ENCODE peak calls at places on chromosome 18, in seven cellular contexts. S is PC-3; U is fibroblast of pulmonary artery; A is heart left ventricle; B is coronary artery; L is H7; C is CD8-positive, alpha-beta memory T cell. W is an unnamed sample.

GRCh38 chr18:75212626-75213110 is 2.1 kb downstream of the TSHZ1 start:
- DNase-seq in S (no peak), U (no peak), A (no peak), B (no peak), L (no peak), C (no peak), W (no peak)

GRCh38 chr18:5413447-5413846 is 117.9 kb upstream of the ZBTB14 start:
- DNase-seq in S (no peak), U (no peak), A (no peak), B (no peak), L (no peak), C (no peak), W (no peak)

GRCh38 chr18:7923105-7923504 is 356.0 kb downstream of the PTPRM start:
- DNase-seq in S (peak; percentile 9), U (no peak), A (no peak), B (no peak), L (no peak), C (no peak), W (no peak)

GRCh38 chr18:41052625-41053024 is 902.4 kb upstream of the PIK3C3 start:
- DNase-seq in S (no peak), U (no peak), A (no peak), B (no peak), L (no peak), C (no peak), W (no peak)

GRCh38 chr18:13553449-13553848 is 172.9 kb downstream of the FAM210A start:
- DNase-seq in S (no peak), U (no peak), A (no peak), B (no peak), L (no peak), C (no peak), W (no peak)

GRCh38 chr18:12838178-12838634 is 45.8 kb downstream of the PTPN2 start:
- DNase-seq in S (peak; percentile 91), U (peak; percentile 91), A (peak; percentile 33), B (no peak), L (peak; percentile 48), C (no peak), W (no peak)

GRCh38 chr18:54712315-54712714 is 116.0 kb upstream of the RAB27B start:
- DNase-seq in S (peak; percentile 77), U (peak; percentile 72), A (no peak), B (no peak), L (no peak), C (no peak), W (no peak)

GRCh38 chr18:28359177-28359576 is 182.2 kb upstream of the CDH2 start:
- DNase-seq in S (peak; percentile 72), U (no peak), A (no peak), B (no peak), L (no peak), C (no peak), W (no peak)

GRCh38 chr18:31555971-31556747 is 35.5 kb upstream of the TTR start:
- DNase-seq in S (peak; percentile 64), U (peak; percentile 86), A (no peak), B (no peak), L (peak; percentile 40), C (no peak), W (no peak)

GRCh38 chr18:76524900-76525698 is 30.1 kb upstream of the ZNF516 start:
- DNase-seq in S (no peak), U (peak; percentile 80), A (no peak), B (no peak), L (peak; percentile 59), C (no peak), W (no peak)
- H3K4me3 ChIP-seq in S (no peak overlapping the region), U (peak overlapping the region; percentile 55), A (peak overlapping the region; percentile 30), B (peak overlapping the region; percentile 59), L (peak overlapping the region; percentile 42), C (no peak overlapping the region), W (peak overlapping the region; percentile 37)

DNA sequence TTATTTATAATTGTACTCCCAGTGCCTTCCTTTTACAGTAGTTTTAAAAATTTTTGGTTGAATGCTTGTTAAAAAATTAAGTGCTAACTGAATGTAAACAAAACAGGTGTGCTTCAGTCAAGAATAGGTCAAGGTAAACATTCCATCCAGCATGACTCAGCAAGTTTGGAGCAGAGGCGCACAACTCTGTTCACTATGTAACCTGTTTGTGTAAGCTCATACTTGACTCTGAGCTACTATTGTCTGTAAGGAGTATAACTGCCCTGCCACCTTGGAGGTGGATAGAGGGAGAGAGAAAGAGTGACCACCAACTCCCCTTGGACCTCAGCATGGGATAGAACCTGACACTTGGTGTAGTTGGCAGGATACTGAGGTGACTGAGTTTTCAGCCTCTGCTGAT is 207.4 kb upstream of the SYT4 start:
- DNase-seq in S (peak; percentile 33), U (no peak), A (no peak), B (no peak), L (no peak), C (no peak), W (no peak)
- H3K4me3 ChIP-seq in S (no peak overlapping the region), U (no peak overlapping the region), A (no peak overlapping the region), B (no peak overlapping the region), L (no peak overlapping the region), C (no peak overlapping the region), W (no peak overlapping the region)

DNA sequence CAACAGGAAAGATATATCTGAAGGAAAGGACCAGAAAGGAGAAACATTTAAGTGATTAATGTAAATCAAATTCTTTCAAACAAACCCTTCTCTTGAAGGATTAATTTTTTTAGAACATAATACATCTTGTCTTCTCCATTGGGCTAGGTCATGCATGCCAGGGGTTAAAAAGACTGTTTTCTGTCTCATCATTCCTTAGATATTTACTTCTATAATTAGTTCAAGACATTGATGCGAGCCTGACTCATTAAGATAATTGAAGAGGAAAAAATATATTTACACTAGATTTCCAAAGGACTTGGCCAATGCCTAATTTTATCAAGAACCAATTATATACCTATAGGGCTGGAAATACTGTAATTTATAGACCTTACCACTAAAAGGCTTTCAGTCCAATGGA is 166.6 kb upstream of the SETBP1 start:
- DNase-seq in S (no peak), U (no peak), A (no peak), B (no peak), L (no peak), C (no peak), W (no peak)
- H3K4me3 ChIP-seq in S (no peak overlapping the region), U (no peak overlapping the region), A (no peak overlapping the region), B (no peak overlapping the region), L (no peak overlapping the region), C (no peak overlapping the region), W (no peak overlapping the region)

DNA sequence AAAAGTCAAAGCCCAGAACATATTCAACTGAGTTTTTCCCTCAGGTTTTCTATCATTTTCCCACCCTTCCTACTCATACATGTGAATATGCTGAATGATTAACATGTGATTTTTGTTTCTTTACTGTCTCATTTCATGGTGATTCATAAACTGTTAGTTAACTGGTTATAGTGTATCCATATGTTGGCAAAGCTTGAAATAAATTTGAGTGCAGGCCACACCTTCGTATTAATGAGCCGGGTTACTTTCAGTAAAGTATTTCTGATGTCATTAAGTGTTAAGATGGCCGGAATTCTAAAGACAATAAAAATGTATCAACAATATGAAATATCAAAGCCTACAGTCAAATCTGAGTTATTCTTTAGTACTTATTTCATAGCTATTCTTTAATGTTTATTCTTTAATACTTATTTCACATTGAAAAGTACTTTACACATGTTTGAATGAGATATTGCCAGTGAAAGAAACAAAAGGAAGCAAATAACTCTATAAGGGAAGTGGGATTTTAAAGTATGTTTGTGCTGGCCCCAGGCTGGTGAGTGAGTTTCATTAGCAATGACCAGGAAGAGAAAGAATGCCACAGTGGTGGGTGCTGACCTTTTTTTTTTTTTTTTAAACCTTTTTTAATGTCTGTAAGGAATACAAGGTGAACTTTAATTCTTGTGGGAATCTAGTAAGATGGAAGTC is 178.6 kb downstream of the NEDD4L start:
- DNase-seq in S (peak; percentile 51), U (no peak), A (no peak), B (no peak), L (no peak), C (no peak), W (no peak)
- H3K4me3 ChIP-seq in S (peak overlapping the region; percentile 93), U (no peak overlapping the region), A (no peak overlapping the region), B (no peak overlapping the region), L (no peak overlapping the region), C (no peak overlapping the region), W (no peak overlapping the region)

DNA sequence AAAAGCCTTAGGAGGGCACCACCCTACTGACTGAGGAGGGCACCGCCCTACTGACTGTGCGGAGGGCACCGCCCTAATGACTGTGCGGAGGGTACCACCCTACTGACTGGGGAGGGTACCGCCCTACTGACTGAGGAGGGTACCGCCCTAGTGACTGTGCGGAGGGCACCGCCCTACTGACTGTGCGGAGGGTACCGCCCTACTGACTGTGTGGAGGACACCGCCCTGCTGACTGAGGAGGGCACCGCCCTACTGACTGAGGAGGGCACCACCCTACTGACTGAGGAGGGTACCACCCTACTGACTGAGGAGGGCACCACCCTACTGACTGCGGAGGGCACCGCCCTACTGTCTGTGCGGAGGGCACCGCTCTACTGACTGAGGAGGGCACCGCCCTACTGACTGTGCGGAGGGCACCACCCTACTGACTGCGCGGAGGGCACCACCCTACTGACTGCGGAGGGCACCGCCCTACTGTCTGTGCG is 150.2 kb upstream of the NFATC1 start:
- DNase-seq in S (peak; percentile 93), U (no peak), A (no peak), B (no peak), L (no peak), C (peak; percentile 29), W (no peak)
- H3K4me3 ChIP-seq in S (peak overlapping the region; percentile 59), U (no peak overlapping the region), A (no peak overlapping the region), B (no peak overlapping the region), L (no peak overlapping the region), C (no peak overlapping the region), W (no peak overlapping the region)

GRCh38 chr18:76490040-76490439 is 5.0 kb downstream of the ZNF516 start:
- DNase-seq in S (no peak), U (no peak), A (no peak), B (no peak), L (no peak), C (no peak), W (no peak)
- H3K4me3 ChIP-seq in S (no peak overlapping the region), U (peak overlapping the region; percentile 65), A (peak overlapping the region; percentile 80), B (peak overlapping the region; percentile 71), L (peak overlapping the region; percentile 74), C (no peak overlapping the region), W (peak overlapping the region; percentile 76)

GRCh38 chr18:60740313-60740712 is 367.7 kb upstream of the MC4R start:
- DNase-seq in S (no peak), U (no peak), A (no peak), B (no peak), L (no peak), C (no peak), W (no peak)
- H3K4me3 ChIP-seq in S (no peak overlapping the region), U (no peak overlapping the region), A (no peak overlapping the region), B (no peak overlapping the region), L (no peak overlapping the region), C (no peak overlapping the region), W (no peak overlapping the region)

GRCh38 chr18:60145776-60146175 is 226.8 kb downstream of the MC4R start:
- DNase-seq in S (no peak), U (no peak), A (no peak), B (no peak), L (no peak), C (no peak), W (no peak)
- H3K4me3 ChIP-seq in S (no peak overlapping the region), U (no peak overlapping the region), A (no peak overlapping the region), B (no peak overlapping the region), L (no peak overlapping the region), C (no peak overlapping the region), W (no peak overlapping the region)

W was measured in heart right ventricle.